ENCODE peak calls at places on chromosome 21, in seven cellular contexts. W, K, I, Z, N, D and Y are unnamed samples. For H3K4me1, the result is how much of the 10 kb centered on the place peaks cover.

GRCh38 chr21:25176637-25177412 is 430.5 kb downstream of the MRPL39 start:
- DNase-seq in W (no peak), K (no peak), I (no peak), Z (no peak), N (no peak), D (peak), Y (no peak)

GRCh38 chr21:33059319-33059894 is 10.5 kb upstream of the OLIG1 start:
- DNase-seq in W (no peak), K (no peak), I (no peak), Z (no peak), N (peak), D (no peak), Y (no peak)

GRCh38 chr21:34668803-34669148 is at the start of gene CLIC6:
- DNase-seq in W (no peak), K (no peak), I (no peak), Z (no peak), N (no peak), D (no peak), Y (peak)

GRCh38 chr21:35428489-35428888 is 379.4 kb upstream of the RUNX1 start:
- DNase-seq in W (no peak), K (no peak), I (peak), Z (no peak), N (peak), D (no peak), Y (no peak)

GRCh38 chr21:27171704-27172103 is 204.8 kb upstream of the ADAMTS5 start:
- DNase-seq in W (no peak), K (no peak), I (no peak), Z (no peak), N (no peak), D (peak), Y (no peak)

GRCh38 chr21:30340714-30341573 is 3.5 kb upstream of the KRTAP27-1 start:
- DNase-seq in W (peak), K (peak), I (no peak), Z (no peak), N (peak), D (peak), Y (peak)

GRCh38 chr21:46124926-46125845 is 27.3 kb downstream of the COL6A2 start:
- DNase-seq in W (peak), K (no peak), I (peak), Z (no peak), N (peak), D (no peak), Y (peak)

GRCh38 chr21:14405225-14405624 is 22.3 kb upstream of the HSPA13 start:
- DNase-seq in W (no peak), K (no peak), I (no peak), Z (no peak), N (no peak), D (no peak), Y (no peak)

GRCh38 chr21:34198232-34199120 is 125.1 kb downstream of the MRPS6 start:
- DNase-seq in W (no peak), K (peak), I (no peak), Z (no peak), N (no peak), D (no peak), Y (no peak)

GRCh38 chr21:46229133-46229922 is 754 bp upstream of the LSS start:
- DNase-seq in W (peak), K (peak), I (peak), Z (no peak), N (peak), D (no peak), Y (no peak)

GRCh38 chr21:45865106-45865835 is 116.3 kb upstream of the COL6A1 start:
- DNase-seq in W (no peak), K (no peak), I (no peak), Z (no peak), N (peak), D (peak), Y (no peak)

GRCh38 chr21:41681336-41681801 is 85.5 kb downstream of the RIPK4 start:
- DNase-seq in W (no peak), K (no peak), I (no peak), Z (peak), N (no peak), D (no peak), Y (peak)

GRCh38 chr21:45727390-45727789 is 83.9 kb downstream of the PCBP3 start:
- DNase-seq in W (no peak), K (no peak), I (no peak), Z (no peak), N (no peak), D (no peak), Y (no peak)

GRCh38 chr21:42105916-42106315 is 34.8 kb downstream of the UMODL1 start:
- DNase-seq in W (no peak), K (no peak), I (no peak), Z (no peak), N (no peak), D (no peak), Y (no peak)

GRCh38 chr21:18666725-18667124 is 263.1 kb upstream of the TMPRSS15 start:
- DNase-seq in W (no peak), K (peak), I (no peak), Z (no peak), N (no peak), D (no peak), Y (no peak)

GRCh38 chr21:42310411-42311001 is 4.7 kb downstream of the TFF3 start:
- DNase-seq in W (no peak), K (peak), I (no peak), Z (no peak), N (no peak), D (no peak), Y (no peak)

DNA sequence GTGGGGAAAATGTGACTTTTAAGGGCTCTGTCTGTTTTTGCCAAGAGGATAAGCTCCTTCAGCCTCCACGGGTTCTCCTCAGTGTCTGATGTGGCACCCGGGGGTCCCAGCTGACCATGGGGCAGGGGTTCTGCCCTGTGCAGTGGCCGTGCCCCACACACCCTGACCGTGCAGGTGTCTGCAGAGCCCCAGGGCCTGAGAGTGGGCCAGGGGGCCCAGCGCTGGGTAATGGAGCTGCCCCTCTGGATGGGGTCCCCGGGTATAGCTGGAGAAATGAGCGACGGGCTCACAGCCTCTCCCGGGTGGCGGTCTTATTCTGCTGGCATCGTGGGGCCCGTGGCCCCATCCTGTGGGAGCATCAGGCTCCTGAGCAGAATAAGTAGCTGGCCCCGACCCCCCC is 2.9 kb upstream of the PFKL start:
- DNase-seq in W (no peak), K (no peak), I (no peak), Z (no peak), N (no peak), D (no peak), Y (no peak)
- H3K4me1 ChIP-seq in W (under half), K (under half), I (under half), Z (under half), N (under half), D (under half), Y (under half)

GRCh38 chr21:37764696-37765095 is 151.6 kb downstream of the KCNJ6 start:
- DNase-seq in W (no peak), K (no peak), I (no peak), Z (no peak), N (no peak), D (no peak), Y (no peak)
- H3K4me1 ChIP-seq in W (under half), K (under half), I (under half), Z (under half), N (under half), D (under half), Y (under half)

GRCh38 chr21:37871121-37871862 is 45.0 kb downstream of the KCNJ6 start:
- DNase-seq in W (no peak), K (no peak), I (no peak), Z (no peak), N (no peak), D (peak), Y (no peak)

GRCh38 chr21:37874481-37874880 is 41.8 kb downstream of the KCNJ6 start:
- DNase-seq in W (no peak), K (no peak), I (no peak), Z (no peak), N (no peak), D (no peak), Y (no peak)

GRCh38 chr21:37874904-37875780 is 41.1 kb downstream of the KCNJ6 start:
- DNase-seq in W (no peak), K (no peak), I (no peak), Z (no peak), N (no peak), D (no peak), Y (no peak)

GRCh38 chr21:37870229-37870628 is 46.0 kb downstream of the KCNJ6 start:
- DNase-seq in W (no peak), K (no peak), I (no peak), Z (no peak), N (no peak), D (no peak), Y (no peak)

DNA sequence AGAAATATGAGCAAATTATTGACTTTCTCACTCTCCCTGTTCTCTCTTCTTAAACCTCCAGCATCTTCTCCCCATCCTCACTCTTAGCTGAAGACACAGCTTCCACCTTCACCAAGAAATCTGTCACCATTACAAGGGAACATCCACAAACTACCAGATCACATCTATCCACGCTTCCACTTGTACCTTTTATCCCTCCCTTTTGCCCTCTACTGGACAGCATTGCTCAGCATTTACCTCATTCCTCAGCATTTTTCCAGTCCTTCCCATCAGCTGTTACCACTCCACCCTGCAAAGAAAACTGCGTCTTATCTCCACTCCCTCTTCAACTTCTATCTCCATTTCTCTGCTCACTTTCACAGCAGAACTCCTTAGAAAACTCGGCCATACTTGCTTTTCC is 42.6 kb downstream of the KCNJ6 start:
- DNase-seq in W (no peak), K (no peak), I (no peak), Z (no peak), N (no peak), D (peak), Y (no peak)
- H3K4me1 ChIP-seq in W (under half), K (under half), I (under half), Z (under half), N (under half), D (under half), Y (under half)

GRCh38 chr21:44335266-44336059 is 3.7 kb downstream of the CFAP410 start:
- DNase-seq in W (no peak), K (no peak), I (no peak), Z (no peak), N (no peak), D (no peak), Y (no peak)
- H3K4me1 ChIP-seq in W (under half), K (under half), I (under half), Z (under half), N (under half), D (under half), Y (under half)

DNA sequence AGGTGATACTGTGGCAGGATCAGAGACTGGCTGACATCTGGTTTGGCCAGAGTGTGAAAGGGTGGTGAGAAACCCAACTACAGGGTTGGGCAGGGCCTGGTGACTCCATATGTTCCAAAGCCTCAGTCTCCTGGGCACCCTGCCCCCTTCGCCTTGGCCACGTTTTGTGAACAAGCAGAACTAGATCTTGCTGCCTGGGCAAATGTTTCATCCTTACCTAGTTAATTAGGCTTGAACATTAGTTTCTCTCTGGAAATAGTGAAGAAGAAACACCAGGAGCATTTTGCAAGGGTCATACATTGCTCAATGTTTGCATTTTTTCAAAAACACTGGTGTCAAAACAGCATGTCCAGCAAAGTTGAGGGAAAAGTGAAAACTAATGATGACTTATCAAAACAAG is 60.5 kb downstream of the MAP3K7CL start:
- DNase-seq in W (no peak), K (no peak), I (no peak), Z (peak), N (no peak), D (peak), Y (no peak)
- H3K4me1 ChIP-seq in W (under half), K (under half), I (under half), Z (half or more), N (under half), D (under half), Y (under half)